ENCODE peak calls at places on chromosome 13, in nine cellular contexts. F is stimulated activated CD8-positive, alpha-beta memory T cell treated with anti-CD3 and anti-CD28 coated beads, Interleukin-7, amount 100 ng/mL, for 1 hour; V is endothelial cell of umbilical vein; L is amniotic epithelial cell; B is activated CD4-positive, CD25-positive, alpha-beta regulatory T cell; Q is heart left ventricle; I is left colon; A is stimulated activated CD4-positive, alpha-beta T cell treated with anti-CD3 and anti-CD28 coated beads, Interleukin-2, amount 100 ng/mL, for 4 hours; E is mucosa of descending colon. X is an unnamed sample.

GRCh38 chr13:99303863-99304521 is 3.2 kb downstream of the GPR183 start:
- DNase-seq in Q (no peak), V (no peak), L (peak), A (no peak), B (no peak), E (no peak), F (no peak), I (no peak), X (no peak)

GRCh38 chr13:103004790-103005307 is 61.4 kb downstream of the SLC10A2 start:
- DNase-seq in F (no peak), L (no peak), B (no peak), E (no peak), Q (no peak), A (no peak), V (no peak), I (no peak), X (peak)

GRCh38 chr13:108020027-108020426 is 195.3 kb downstream of the LIG4 start:
- DNase-seq in E (no peak), Q (no peak), L (no peak), F (no peak), B (no peak), V (no peak), A (no peak), I (no peak), X (peak)

GRCh38 chr13:27203854-27204253 is 32.2 kb upstream of the USP12 start:
- DNase-seq in A (no peak), L (peak), E (peak), V (peak), Q (no peak), I (no peak), F (no peak), B (no peak), X (peak)

GRCh38 chr13:112345826-112346172 is 30.4 kb upstream of the SPACA7 start:
- DNase-seq in F (no peak), L (no peak), E (no peak), V (no peak), A (no peak), B (no peak), I (no peak), Q (no peak), X (no peak)

GRCh38 chr13:105774739-105775460 is 760.6 kb downstream of the EFNB2 start:
- DNase-seq in L (peak), Q (no peak), B (no peak), E (no peak), F (no peak), V (peak), I (no peak), A (no peak), X (no peak)

GRCh38 chr13:104106705-104107393 is 1040.6 kb upstream of the SLC10A2 start:
- DNase-seq in Q (no peak), B (no peak), F (no peak), L (no peak), A (no peak), V (peak), I (no peak), E (no peak), X (no peak)

GRCh38 chr13:65990684-65991083 is 1239.5 kb downstream of the PCDH9 start:
- DNase-seq in F (no peak), V (no peak), E (no peak), A (no peak), L (no peak), B (no peak), Q (no peak), I (no peak), X (no peak)

GRCh38 chr13:27483421-27483820 is 33.1 kb upstream of the MTIF3 start:
- DNase-seq in V (no peak), I (peak), B (no peak), F (no peak), A (no peak), L (no peak), Q (no peak), E (no peak), X (no peak)

GRCh38 chr13:99605417-99606321 is 104.4 kb downstream of the TM9SF2 start:
- DNase-seq in L (peak), I (peak), Q (no peak), V (peak), B (no peak), A (peak), F (peak), E (peak), X (peak)

X was measured in small intestine.